ENCODE peak calls at places on chromosomes 16 and 17, in six cellular contexts. S is HCT116, K is fibroblast of lung, V is mammary epithelial cell, O is neural progenitor cell, T is GM12878. L is an unnamed sample.

GRCh38 chr16:71573387-71574094 is 3.4 kb downstream of the TAT start:
- DNase-seq in S (no peak), K (no peak), V (no peak), O (no peak), T (no peak), L (no peak)

GRCh38 chr16:22027633-22028032 is 19.7 kb downstream of the MOSMO start:
- DNase-seq in S (no peak), K (no peak), V (no peak), O (no peak), T (no peak), L (no peak)

GRCh38 chr16:21943571-21943970 is 9.6 kb upstream of the UQCRC2 start:
- DNase-seq in S (no peak), K (no peak), V (no peak), O (no peak), T (no peak), L (no peak)

GRCh38 chr17:36095992-36096391 is 6.0 kb upstream of the CCL3 start:
- DNase-seq in S (no peak), K (no peak), V (no peak), O (no peak), T (no peak), L (no peak)

GRCh38 chr17:7323731-7324437 is 5.3 kb downstream of the NEURL4 start:
- DNase-seq in S (no peak), K (no peak), V (peak; percentile 41), O (peak; percentile 72), T (no peak), L (no peak)

GRCh38 chr17:17822189-17822978 is 14.4 kb downstream of the SREBF1 start:
- DNase-seq in S (no peak), K (peak; percentile 92), V (no peak), O (no peak), T (no peak), L (no peak)

GRCh38 chr16:30924086-30924714 is 828 bp downstream of the FBXL19 start:
- DNase-seq in S (no peak), K (no peak), V (no peak), O (peak; percentile 62), T (no peak), L (no peak)

GRCh38 chr16:10839271-10839661 is 20.7 kb upstream of the TVP23A start:
- DNase-seq in S (no peak), K (no peak), V (no peak), O (peak; percentile 20), T (no peak), L (no peak)

GRCh38 chr17:420479-421175 is 68.0 kb upstream of the RPH3AL start:
- DNase-seq in S (no peak), K (no peak), V (no peak), O (no peak), T (no peak), L (no peak)

GRCh38 chr17:5821813-5822212 is 237.5 kb upstream of the NLRP1 start:
- DNase-seq in S (no peak), K (no peak), V (no peak), O (no peak), T (no peak), L (no peak)

GRCh38 chr16:16096858-16097213 is 126.5 kb downstream of the ABCC6 start:
- DNase-seq in S (no peak), K (no peak), V (no peak), O (no peak), T (no peak), L (no peak)

GRCh38 chr17:27631409-27631755 is 394 bp downstream of the LGALS9 start:
- DNase-seq in S (no peak), K (no peak), V (peak; percentile 67), O (no peak), T (no peak), L (peak; percentile 62)

GRCh38 chr17:34251186-34251585 is 3.9 kb upstream of the CCL2 start:
- DNase-seq in S (no peak), K (no peak), V (no peak), O (no peak), T (no peak), L (no peak)

GRCh38 chr16:8551388-8552332 is 38.7 kb downstream of the TMEM114 start:
- DNase-seq in S (no peak), K (no peak), V (no peak), O (no peak), T (no peak), L (no peak)

GRCh38 chr16:50371036-50371716 is 2.4 kb upstream of the BRD7 start:
- DNase-seq in S (no peak), K (no peak), V (no peak), O (no peak), T (no peak), L (no peak)

GRCh38 chr16:19094542-19095365 is 19.0 kb upstream of the ITPRIPL2 start:
- DNase-seq in S (peak; percentile 56), K (no peak), V (no peak), O (no peak), T (no peak), L (no peak)

GRCh38 chr16:87369117-87369775 is 14.3 kb downstream of the FBXO31 start:
- DNase-seq in S (no peak), K (no peak), V (no peak), O (peak; percentile 56), T (no peak), L (no peak)

GRCh38 chr16:75420987-75421819 is 12.1 kb downstream of the CFDP1 start:
- DNase-seq in S (no peak), K (peak; percentile 39), V (peak; percentile 49), O (peak; percentile 85), T (no peak), L (no peak)

GRCh38 chr16:52611817-52612673 is 65.1 kb upstream of the TOX3 start:
- DNase-seq in S (no peak), K (no peak), V (no peak), O (no peak), T (no peak), L (no peak)

GRCh38 chr16:49352923-49353322 is 20.7 kb upstream of the C16orf78 start:
- DNase-seq in S (peak; percentile 6), K (no peak), V (no peak), O (peak; percentile 61), T (no peak), L (no peak)

GRCh38 chr16:86038923-86039310 is 140.0 kb downstream of the IRF8 start:
- DNase-seq in S (no peak), K (no peak), V (no peak), O (no peak), T (no peak), L (no peak)

GRCh38 chr16:51276335-51276734 is 125.3 kb upstream of the SALL1 start:
- DNase-seq in S (no peak), K (no peak), V (peak; percentile 24), O (no peak), T (no peak), L (no peak)

GRCh38 chr17:6392609-6393367 is 42.1 kb downstream of the AIPL1 start:
- DNase-seq in S (no peak), K (peak; percentile 46), V (no peak), O (no peak), T (no peak), L (no peak)

GRCh38 chr17:39081851-39082250 is 69.6 kb downstream of the PLXDC1 start:
- DNase-seq in S (no peak), K (no peak), V (no peak), O (no peak), T (no peak), L (no peak)

GRCh38 chr17:28086519-28086918 is 44.0 kb downstream of the NLK start:
- DNase-seq in S (no peak), K (peak; percentile 37), V (peak; percentile 42), O (no peak), T (no peak), L (no peak)

DNA sequence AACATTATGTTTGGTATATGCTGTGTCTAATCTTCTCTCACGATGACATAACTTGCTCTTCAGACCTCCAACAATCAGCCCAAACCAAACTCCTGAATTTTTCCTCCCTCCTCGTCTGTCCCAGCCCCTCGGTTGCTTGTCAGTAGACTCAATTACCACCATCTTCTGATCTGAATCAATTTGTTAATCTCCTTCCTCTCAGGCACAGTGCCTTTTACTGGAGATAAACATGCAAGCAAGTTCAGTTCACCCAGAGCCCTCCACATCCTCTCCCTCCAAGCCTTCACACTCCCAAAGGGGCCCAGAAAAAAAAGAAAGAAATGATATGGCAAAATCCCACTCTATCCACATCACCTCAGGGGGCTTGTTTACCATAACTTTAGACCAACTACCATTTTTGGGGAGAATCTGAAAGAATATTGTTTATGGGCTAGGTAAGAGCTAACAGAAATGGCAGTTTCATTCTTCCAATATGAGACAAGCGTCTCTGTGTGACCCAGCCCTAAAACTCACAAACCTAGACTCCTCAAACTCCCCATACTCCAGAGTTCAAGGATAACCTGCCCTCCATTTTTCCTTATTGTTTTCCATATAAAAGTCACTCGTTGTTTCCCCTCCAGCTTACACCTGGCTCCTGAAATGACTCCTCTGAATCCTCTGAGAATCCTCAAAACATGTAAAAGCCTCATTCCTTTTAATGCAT is 1.5 kb downstream of the TEX2 start:
- DNase-seq in S (no peak), K (no peak), V (no peak), O (no peak), T (no peak), L (no peak)
- H3K9ac ChIP-seq in S (peak overlapping the region; percentile 79), K (no peak overlapping the region), V (peak overlapping the region; percentile 64), O (no peak overlapping the region), T (no peak overlapping the region), L (peak overlapping the region; percentile 81)

GRCh38 chr16:4609200-4610010 is 5.3 kb downstream of the UBALD1 start:
- DNase-seq in S (no peak), K (no peak), V (no peak), O (no peak), T (no peak), L (no peak)
- H3K9ac ChIP-seq in S (no peak overlapping the region), K (no peak overlapping the region), V (no peak overlapping the region), O (no peak overlapping the region), T (no peak overlapping the region), L (no peak overlapping the region)

DNA sequence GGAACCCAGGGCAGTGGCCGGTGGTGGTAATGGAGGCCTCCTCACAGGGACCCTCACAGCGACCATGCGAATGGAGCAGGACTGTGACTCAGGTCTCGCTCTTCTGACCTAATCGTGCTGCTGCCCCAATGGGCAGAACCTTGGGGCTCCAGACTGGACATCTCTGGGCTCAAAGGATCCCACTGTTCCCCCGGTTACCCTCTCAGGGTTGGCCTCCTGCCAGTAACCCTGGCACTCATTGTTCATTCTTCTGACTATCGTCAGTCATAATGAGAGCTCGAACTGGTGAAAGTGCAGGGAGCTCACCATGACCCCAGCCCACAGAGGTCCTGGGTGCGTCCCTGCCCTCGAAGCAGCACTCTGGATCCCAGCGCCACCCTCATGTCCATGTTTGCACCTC is 3.9 kb upstream of the NPRL3 start:
- DNase-seq in S (no peak), K (no peak), V (no peak), O (no peak), T (no peak), L (no peak)
- H3K9ac ChIP-seq in S (no peak overlapping the region), K (no peak overlapping the region), V (no peak overlapping the region), O (no peak overlapping the region), T (no peak overlapping the region), L (no peak overlapping the region)

GRCh38 chr17:31320231-31320630 is 1.2 kb downstream of the EVI2A start:
- DNase-seq in S (no peak), K (no peak), V (no peak), O (no peak), T (no peak), L (no peak)
- H3K9ac ChIP-seq in S (no peak overlapping the region), K (no peak overlapping the region), V (no peak overlapping the region), O (no peak overlapping the region), T (peak overlapping the region; percentile 54), L (no peak overlapping the region)